ENCODE peak calls at places on chromosomes 7 and 10, in nine cellular contexts. U is NCI-H1417, Y is T-helper 2 cell, P is HFFc6, B is neural crest cell, R is HCEC 1CT, O is astrocyte of the cerebellum, H is glutamatergic neuron, S is dermis microvascular lymphatic vessel endothelial cell. Z is an unnamed sample.

GRCh38 chr10:13485623-13486022 is 43.2 kb downstream of the BEND7 start:
- DNase-seq in H (no peak), O (no peak), Y (no peak), U (no peak), S (no peak), B (no peak), R (peak), P (no peak), Z (no peak)

GRCh38 chr10:106652279-106652678 is 512.2 kb downstream of the SORCS1 start:
- DNase-seq in R (no peak), S (no peak), O (no peak), B (no peak), P (no peak), H (peak), Y (no peak), U (no peak), Z (no peak)

GRCh38 chr7:16851829-16852228 is 30.0 kb downstream of the AGR3 start:
- DNase-seq in U (no peak), B (no peak), Y (no peak), S (no peak), H (no peak), P (no peak), O (no peak), R (no peak), Z (no peak)

GRCh38 chr7:143285806-143286521 is 1.2 kb downstream of the TMEM139 start:
- DNase-seq in S (no peak), H (no peak), R (no peak), B (no peak), O (no peak), Y (no peak), U (no peak), P (no peak), Z (no peak)

GRCh38 chr7:17722798-17723197 is 217.5 kb downstream of the SNX13 start:
- DNase-seq in R (no peak), U (no peak), H (no peak), O (no peak), P (no peak), Y (no peak), B (no peak), S (no peak), Z (no peak)

GRCh38 chr7:37182011-37182478 is 266.6 kb downstream of the ELMO1 start:
- DNase-seq in Y (peak), H (peak), S (peak), B (peak), R (peak), U (peak), P (peak), O (peak), Z (peak)

GRCh38 chr10:33336606-33337334 is 2.3 kb upstream of the NRP1 start:
- DNase-seq in S (no peak), U (peak), R (peak), H (peak), Y (no peak), O (no peak), P (no peak), B (no peak), Z (peak)

GRCh38 chr7:105924950-105925349 is 38.1 kb upstream of the CDHR3 start:
- DNase-seq in Y (no peak), B (no peak), O (no peak), H (no peak), S (no peak), U (no peak), R (no peak), P (no peak), Z (peak)

GRCh38 chr10:91219371-91220193 is 881 bp upstream of the PCGF5 start:
- DNase-seq in U (no peak), O (no peak), B (no peak), S (no peak), P (no peak), R (peak), Y (no peak), H (no peak), Z (no peak)